ENCODE peak calls at places on chromosomes 2 and 18, in six cellular contexts. A is sciatic nerve; V is lower lobe of right lung; B is GM10248; D is activated effector memory CD4-positive, alpha-beta T cell treated with Interleukin-2 at 50 U/mL for 16 hours; G is stimulated activated CD4-positive, alpha-beta T cell treated with anti-CD3 and anti-CD28 coated beads, Interleukin-4, amount 100 ng/mL, for 4 hours. M is an unnamed sample.

GRCh38 chr18:74314759-74315463 is 728 bp upstream of the C18orf63 start:
- DNase-seq in A (no peak), V (no peak), B (no peak), D (no peak), G (no peak), M (no peak)

GRCh38 chr2:234690569-234691225 is 193.8 kb upstream of the ARL4C start:
- DNase-seq in A (no peak), V (no peak), B (no peak), D (no peak), G (no peak), M (no peak)

GRCh38 chr18:9901377-9901776 is 12.4 kb upstream of the VAPA start:
- DNase-seq in A (no peak), V (no peak), B (no peak), D (no peak), G (no peak), M (no peak)

GRCh38 chr2:238846503-238847431 is 1.1 kb upstream of the TWIST2 start:
- DNase-seq in A (no peak), V (peak), B (no peak), D (no peak), G (no peak), M (no peak)

GRCh38 chr2:238162516-238163441 is 4.0 kb downstream of the ERFE start:
- DNase-seq in A (peak), V (no peak), B (no peak), D (no peak), G (no peak), M (peak)

GRCh38 chr2:171272039-171272438 is 111.3 kb upstream of the TLK1 start:
- DNase-seq in A (no peak), V (peak), B (no peak), D (no peak), G (no peak), M (no peak)

GRCh38 chr2:189613650-189614420 is 33.2 kb upstream of the SLC40A1 start:
- DNase-seq in A (no peak), V (no peak), B (no peak), D (no peak), G (no peak), M (no peak)

GRCh38 chr2:69168950-69169695 is 156.1 kb downstream of the ANTXR1 start:
- DNase-seq in A (no peak), V (no peak), B (no peak), D (no peak), G (no peak), M (no peak)

GRCh38 chr2:16525265-16525887 is 140.3 kb downstream of the CYRIA start:
- DNase-seq in A (no peak), V (no peak), B (peak), D (no peak), G (no peak), M (no peak)

GRCh38 chr18:13511961-13512572 is 214.3 kb downstream of the FAM210A start:
- DNase-seq in A (no peak), V (no peak), B (no peak), D (no peak), G (no peak), M (no peak)

GRCh38 chr2:178066890-178067669 is 5.5 kb downstream of the PDE11A start:
- DNase-seq in A (no peak), V (no peak), B (no peak), D (no peak), G (no peak), M (no peak)

GRCh38 chr2:95346236-95346737 is 49.1 kb downstream of the KCNIP3 start:
- DNase-seq in A (peak), V (peak), B (peak), D (no peak), G (peak), M (no peak)

GRCh38 chr2:86747708-86748627 is 27.9 kb downstream of the RMND5A start:
- DNase-seq in A (no peak), V (no peak), B (peak), D (no peak), G (no peak), M (no peak)

GRCh38 chr2:88184762-88185161 is 14.6 kb downstream of the THNSL2 start:
- DNase-seq in A (no peak), V (no peak), B (no peak), D (no peak), G (no peak), M (no peak)

GRCh38 chr2:188181035-188181434 is 110.6 kb upstream of the GULP1 start:
- DNase-seq in A (no peak), V (no peak), B (no peak), D (no peak), G (no peak), M (no peak)

GRCh38 chr2:98827625-98828368 is 96.9 kb upstream of the MGAT4A start:
- DNase-seq in A (no peak), V (no peak), B (no peak), D (no peak), G (no peak), M (no peak)

GRCh38 chr2:225073198-225073597 is 30.9 kb upstream of the DOCK10 start:
- DNase-seq in A (no peak), V (no peak), B (no peak), D (no peak), G (no peak), M (no peak)

GRCh38 chr2:29239209-29239960 is 124.2 kb downstream of the CLIP4 start:
- DNase-seq in A (no peak), V (no peak), B (no peak), D (no peak), G (no peak), M (no peak)

GRCh38 chr18:6414723-6415362 is at the start of gene L3MBTL4:
- DNase-seq in A (peak), V (peak), B (peak), D (no peak), G (no peak), M (no peak)

GRCh38 chr2:121584741-121585140 is 54.1 kb downstream of the RNU4ATAC start:
- DNase-seq in A (no peak), V (no peak), B (no peak), D (no peak), G (no peak), M (no peak)

GRCh38 chr2:74935883-74936483 is 22.5 kb upstream of the POLE4 start:
- DNase-seq in A (no peak), V (no peak), B (no peak), D (no peak), G (no peak), M (no peak)

GRCh38 chr2:75146221-75146902 is 53.0 kb downstream of the TACR1 start:
- DNase-seq in A (no peak), V (no peak), B (no peak), D (no peak), G (no peak), M (no peak)

GRCh38 chr18:78622251-78622953 is 357.2 kb upstream of the SALL3 start:
- DNase-seq in A (no peak), V (no peak), B (no peak), D (no peak), G (no peak), M (peak)

GRCh38 chr2:222869252-222869560 is 8.4 kb downstream of the ACSL3 start:
- DNase-seq in A (no peak), V (no peak), B (no peak), D (no peak), G (no peak), M (no peak)

GRCh38 chr2:233801357-233802131 is 23.4 kb downstream of the MROH2A start:
- DNase-seq in A (no peak), V (no peak), B (no peak), D (no peak), G (no peak), M (no peak)

GRCh38 chr2:221482581-221483140 is 89.4 kb downstream of the EPHA4 start:
- DNase-seq in A (no peak), V (no peak), B (no peak), D (no peak), G (no peak), M (no peak)

GRCh38 chr2:222238072-222238471 is 60.7 kb downstream of the PAX3 start:
- DNase-seq in A (no peak), V (no peak), B (no peak), D (no peak), G (no peak), M (no peak)

GRCh38 chr18:58761970-58762780 is 90.9 kb downstream of the MALT1 start:
- DNase-seq in A (peak), V (no peak), B (no peak), D (no peak), G (no peak), M (no peak)

GRCh38 chr18:5144629-5145028 is 52.4 kb downstream of the AKAIN1 start:
- DNase-seq in A (no peak), V (no peak), B (no peak), D (no peak), G (no peak), M (no peak)

GRCh38 chr2:172985139-172985874 is 90.3 kb upstream of the MAP3K20 start:
- DNase-seq in A (no peak), V (peak), B (no peak), D (no peak), G (no peak), M (no peak)

GRCh38 chr2:147502895-147503294 is 341.9 kb upstream of the ACVR2A start:
- DNase-seq in A (no peak), V (no peak), B (no peak), D (no peak), G (no peak), M (no peak)

GRCh38 chr2:35343135-35343534 is 1012.4 kb upstream of the CRIM1 start:
- DNase-seq in A (no peak), V (no peak), B (no peak), D (no peak), G (no peak), M (no peak)

GRCh38 chr18:28041366-28041765 is 135.6 kb downstream of the CDH2 start:
- DNase-seq in A (no peak), V (no peak), B (no peak), D (no peak), G (no peak), M (no peak)

GRCh38 chr18:59902180-59902992 is 2.6 kb downstream of the PMAIP1 start:
- DNase-seq in A (no peak), V (no peak), B (no peak), D (no peak), G (no peak), M (no peak)

GRCh38 chr18:63317982-63318881 is 1.3 kb downstream of the BCL2 start:
- DNase-seq in A (peak), V (peak), B (peak), D (peak), G (peak), M (no peak)

GRCh38 chr2:81242502-81242901 is 938.0 kb upstream of the LRRTM1 start:
- DNase-seq in A (no peak), V (no peak), B (no peak), D (no peak), G (no peak), M (no peak)

GRCh38 chr2:14616342-14616741 is 16.2 kb upstream of the LRATD1 start:
- DNase-seq in A (no peak), V (no peak), B (no peak), D (no peak), G (no peak), M (no peak)

GRCh38 chr2:69483024-69483423 is 45.8 kb upstream of the NFU1 start:
- DNase-seq in A (no peak), V (no peak), B (no peak), D (no peak), G (no peak), M (no peak)

GRCh38 chr2:117942551-117942950 is 71.3 kb downstream of the CCDC93 start:
- DNase-seq in A (no peak), V (no peak), B (no peak), D (no peak), G (no peak), M (no peak)

M was measured in chondrocyte.